ENCODE peak calls at places on chromosomes 5 and 9, in six cellular contexts. O, H, W, R, P and G are unnamed samples.

GRCh38 chr5:68252678-68253520 is 37.3 kb downstream of the PIK3R1 start:
- DNase-seq in O (no peak), H (peak; percentile 51), W (peak; percentile 55), R (peak; percentile 79), P (peak; percentile 60), G (peak; percentile 60)

GRCh38 chr9:72554221-72554641 is 32.8 kb downstream of the TMC1 start:
- DNase-seq in O (no peak), H (no peak), W (no peak), R (no peak), P (no peak), G (no peak)

GRCh38 chr9:125701351-125701750 is 5.7 kb downstream of the MAPKAP1 start:
- DNase-seq in O (no peak), H (no peak), W (no peak), R (no peak), P (peak; percentile 99), G (no peak)

GRCh38 chr9:18543406-18543965 is 69.5 kb downstream of the ADAMTSL1 start:
- DNase-seq in O (no peak), H (no peak), W (no peak), R (no peak), P (peak; percentile 33), G (no peak)

GRCh38 chr9:83432104-83432627 is 106.0 kb downstream of the FRMD3 start:
- DNase-seq in O (no peak), H (no peak), W (no peak), R (no peak), P (no peak), G (peak; percentile 66)

GRCh38 chr5:158658439-158659230 is 441.1 kb downstream of the EBF1 start:
- DNase-seq in O (no peak), H (no peak), W (no peak), R (no peak), P (no peak), G (no peak)

GRCh38 chr9:127283917-127284316 is 19.3 kb downstream of the GARNL3 start:
- DNase-seq in O (no peak), H (no peak), W (no peak), R (no peak), P (peak; percentile 30), G (peak; percentile 28)

GRCh38 chr9:108166509-108166908 is 676.9 kb upstream of the KLF4 start:
- DNase-seq in O (no peak), H (no peak), W (no peak), R (no peak), P (no peak), G (no peak)

GRCh38 chr5:117657591-117657990 is 1083.0 kb upstream of the SEMA6A start:
- DNase-seq in O (no peak), H (no peak), W (no peak), R (no peak), P (no peak), G (no peak)

GRCh38 chr5:151123897-151124751 is 33.5 kb downstream of the ANXA6 start:
- DNase-seq in O (peak; percentile 88), H (no peak), W (no peak), R (no peak), P (peak; percentile 20), G (peak; percentile 88)

GRCh38 chr5:38925154-38925925 is 79.5 kb downstream of the OSMR start:
- DNase-seq in O (no peak), H (no peak), W (no peak), R (no peak), P (no peak), G (no peak)

GRCh38 chr9:121217609-121218292 is 16.1 kb upstream of the RAB14 start:
- DNase-seq in O (peak; percentile 50), H (no peak), W (no peak), R (no peak), P (peak; percentile 95), G (no peak)

GRCh38 chr5:64164166-64164565 is 1.5 kb upstream of the RNF180 start:
- DNase-seq in O (no peak), H (no peak), W (no peak), R (no peak), P (no peak), G (no peak)

GRCh38 chr9:129697956-129698757 is 32.7 kb downstream of the PRRX2 start:
- DNase-seq in O (no peak), H (no peak), W (no peak), R (no peak), P (no peak), G (peak; percentile 75)

GRCh38 chr9:8346291-8346690 is 546.7 kb upstream of the DMAC1 start:
- DNase-seq in O (no peak), H (no peak), W (no peak), R (no peak), P (no peak), G (no peak)

GRCh38 chr9:23850242-23851023 is 24.4 kb upstream of the ELAVL2 start:
- DNase-seq in O (no peak), H (no peak), W (no peak), R (peak; percentile 78), P (no peak), G (no peak)

DNA sequence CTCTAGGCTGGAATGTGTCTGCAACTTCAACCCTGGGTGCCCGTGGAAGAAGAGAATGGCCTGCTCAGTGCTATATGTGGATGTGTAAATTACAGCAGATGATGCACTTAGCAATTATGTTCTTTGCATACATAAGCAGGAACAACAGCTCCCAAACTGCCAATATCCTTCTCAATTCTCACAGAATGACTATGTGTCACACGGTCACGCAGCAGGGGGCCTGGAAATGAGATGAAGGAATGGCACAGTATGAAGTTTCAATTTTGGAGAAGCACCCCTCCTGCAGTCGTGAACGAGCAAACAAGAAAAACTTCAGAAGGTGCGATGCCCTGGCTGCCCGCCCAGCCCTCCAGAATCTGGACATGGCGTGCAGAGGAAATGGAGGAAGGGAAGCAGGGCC is 175.2 kb upstream of the SMARCA2 start:
- DNase-seq in O (no peak), H (no peak), W (no peak), R (no peak), P (no peak), G (no peak)
- TF ChIP-seq CTCF in O (no peak), H (no peak), W (no peak), R (no peak), P (no peak), G (no peak)

GRCh38 chr5:43099615-43100014 is 21.1 kb upstream of the ZNF131 start:
- DNase-seq in O (no peak), H (no peak), W (no peak), R (no peak), P (peak; percentile 8), G (no peak)
- H3K27me3 ChIP-seq in O (no peaks in the 10 kb centered on the region), H (no peaks in the 10 kb centered on the region), W (no peaks in the 10 kb centered on the region), R (no peaks in the 10 kb centered on the region), P (no peaks in the 10 kb centered on the region), G (no peaks in the 10 kb centered on the region)

DNA sequence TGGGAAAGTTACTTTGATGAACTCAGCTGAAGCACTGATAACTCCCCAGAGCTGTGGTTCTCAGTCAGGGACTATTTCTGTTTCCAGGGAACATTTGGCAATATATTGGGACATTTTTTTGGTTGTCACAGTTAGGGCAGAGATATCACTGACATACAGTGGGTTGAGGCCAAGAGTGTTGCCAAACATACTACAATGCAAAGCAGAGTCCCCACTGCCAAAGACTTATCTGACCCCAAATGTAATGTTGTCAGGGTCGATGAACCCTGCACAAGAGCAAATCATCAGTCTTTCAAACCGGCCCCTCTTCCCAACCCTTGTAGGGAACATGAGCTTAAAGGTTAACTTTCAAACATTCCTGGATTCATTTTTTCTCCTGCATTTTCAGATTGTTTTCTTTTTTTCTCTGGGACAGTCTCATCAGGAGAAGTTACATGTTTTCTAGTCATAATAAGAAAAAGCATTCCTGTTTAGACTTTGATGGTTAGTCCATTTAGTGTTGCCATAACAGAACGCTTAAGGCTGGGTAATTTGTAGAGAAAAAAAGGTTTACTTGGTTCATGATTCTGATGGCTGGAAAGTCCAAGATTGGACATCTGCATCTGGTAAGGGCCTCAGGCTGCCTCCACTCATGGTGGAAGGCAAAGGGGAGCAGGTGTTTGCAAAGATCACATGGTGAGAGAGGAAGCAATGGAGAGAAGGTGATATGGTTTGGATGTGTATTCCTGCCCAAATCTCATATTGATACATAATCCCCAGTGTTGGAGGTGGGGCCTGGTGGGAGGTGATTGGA is 18.8 kb upstream of the SUB1 start:
- DNase-seq in O (no peak), H (no peak), W (no peak), R (no peak), P (no peak), G (no peak)
- TF ChIP-seq CTCF in O (no peak), H (no peak), W (no peak), R (no peak), P (no peak), G (no peak)

DNA sequence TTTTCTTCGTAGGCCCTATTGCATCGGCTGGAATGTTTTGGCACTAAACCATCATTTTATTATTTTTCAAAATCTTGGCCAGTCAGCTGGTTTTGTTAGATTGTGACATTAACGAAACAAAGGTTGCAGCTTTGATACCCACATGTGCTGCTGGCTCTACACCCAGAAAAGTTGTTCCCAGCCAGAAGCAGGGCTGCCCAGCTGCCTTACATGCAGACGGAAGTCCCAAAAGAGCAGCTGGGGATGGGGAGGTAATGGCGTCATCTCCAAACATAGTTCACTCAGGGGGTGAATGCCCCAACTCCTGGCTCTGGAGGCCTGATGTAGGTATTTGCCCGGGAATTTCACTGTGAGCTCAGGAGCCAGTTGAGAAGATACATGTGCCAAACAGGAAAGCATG is 23.3 kb downstream of the TMEM171 start:
- DNase-seq in O (no peak), H (no peak), W (no peak), R (no peak), P (no peak), G (no peak)
- H3K27me3 ChIP-seq in O (no peaks in the 10 kb centered on the region), H (peaks cover 34% of the 10 kb centered on the region), W (no peaks in the 10 kb centered on the region), R (no peaks in the 10 kb centered on the region), P (no peaks in the 10 kb centered on the region), G (no peaks in the 10 kb centered on the region)